ENCODE peak calls at places on chromosomes 4 and X, in six cellular contexts. S, Y, W, E, X and A are unnamed samples.

GRCh38 chr4:174505012-174505411 is 17.3 kb downstream of the HPGD start:
- DNase-seq in W (no peak), X (no peak), Y (no peak), S (no peak), E (no peak), A (no peak)

GRCh38 chr4:1310796-1311715 is 21.4 kb downstream of the MAEA start:
- DNase-seq in S (no peak), X (no peak), W (no peak), E (no peak), Y (no peak), A (no peak)

GRCh38 chr4:17619416-17620105 is 5.1 kb downstream of the MED28 start:
- DNase-seq in X (no peak), S (no peak), W (no peak), E (no peak), Y (no peak), A (no peak)

GRCh38 chrX:137567474-137568232 is 1.7 kb downstream of the ZIC3 start:
- DNase-seq in W (no peak), Y (no peak), E (no peak), S (no peak), X (no peak), A (no peak)

GRCh38 chr4:2174061-2174460 is 67.9 kb downstream of the HAUS3 start:
- DNase-seq in X (no peak), E (no peak), Y (no peak), S (no peak), W (no peak), A (no peak)

GRCh38 chrX:19723427-19723826 is 164.0 kb downstream of the SH3KBP1 start:
- DNase-seq in E (no peak), X (no peak), S (no peak), W (no peak), Y (no peak), A (no peak)

GRCh38 chr4:186260504-186261448 is 5.2 kb upstream of the F11 start:
- DNase-seq in E (no peak), Y (no peak), W (no peak), X (no peak), S (no peak), A (no peak)

GRCh38 chrX:7170903-7171302 is 22.9 kb upstream of the PUDP start:
- DNase-seq in W (peak), Y (peak), S (no peak), E (no peak), X (no peak), A (no peak)

GRCh38 chr4:24053906-24054305 is 164.1 kb upstream of the PPARGC1A start:
- DNase-seq in W (no peak), E (no peak), Y (no peak), X (no peak), S (no peak), A (no peak)

GRCh38 chr4:6205973-6206372 is 5.6 kb upstream of the JAKMIP1 start:
- DNase-seq in S (no peak), E (no peak), Y (no peak), X (no peak), W (no peak), A (no peak)

GRCh38 chrX:23792861-23793553 is 10.0 kb downstream of the SAT1 start:
- DNase-seq in X (no peak), Y (peak), E (no peak), W (no peak), S (no peak), A (no peak)

GRCh38 chr4:83217721-83218522 is 66.7 kb downstream of the COQ2 start:
- DNase-seq in Y (no peak), S (no peak), X (no peak), E (no peak), W (peak), A (no peak)

GRCh38 chr4:175447006-175447405 is 365.1 kb downstream of the GPM6A start:
- DNase-seq in W (no peak), X (no peak), Y (no peak), S (no peak), E (no peak), A (no peak)

GRCh38 chr4:38818441-38818976 is 13.9 kb upstream of the TLR1 start:
- DNase-seq in Y (no peak), X (peak), S (no peak), W (no peak), E (no peak), A (no peak)

GRCh38 chr4:86302242-86302641 is 57.6 kb downstream of the MAPK10 start:
- DNase-seq in E (peak), Y (peak), X (peak), W (peak), S (no peak), A (no peak)

GRCh38 chr4:99235955-99236354 is 16.9 kb upstream of the ADH6 start:
- DNase-seq in Y (no peak), S (no peak), W (no peak), E (no peak), X (no peak), A (no peak)

GRCh38 chr4:165982934-165983333 is 109.9 kb downstream of the TLL1 start:
- DNase-seq in Y (no peak), W (no peak), X (no peak), E (no peak), S (no peak), A (no peak)

GRCh38 chrX:64394059-64394873 is 986 bp downstream of the MTMR8 start:
- DNase-seq in S (no peak), E (no peak), W (no peak), Y (no peak), X (no peak), A (no peak)

GRCh38 chr4:101294591-101294990 is 52.7 kb downstream of the PPP3CA start:
- DNase-seq in S (no peak), E (no peak), W (no peak), Y (no peak), X (no peak), A (no peak)

GRCh38 chr4:54625391-54625790 is 32.4 kb upstream of the KIT start:
- DNase-seq in X (no peak), S (no peak), W (no peak), Y (no peak), E (no peak), A (no peak)

GRCh38 chr4:40149960-40150385 is 46.9 kb upstream of the RHOH start:
- DNase-seq in Y (peak), S (no peak), X (peak), E (peak), W (peak), A (peak)

GRCh38 chr4:65839288-65839919 is 169.1 kb upstream of the EPHA5 start:
- DNase-seq in E (no peak), W (no peak), X (no peak), Y (no peak), S (no peak), A (no peak)

GRCh38 chr4:162131256-162131655 is 32.5 kb downstream of the FSTL5 start:
- DNase-seq in X (no peak), Y (no peak), S (no peak), W (no peak), E (no peak), A (no peak)

GRCh38 chr4:60605651-60606354 is 594.3 kb upstream of the ADGRL3 start:
- DNase-seq in X (no peak), W (no peak), E (peak), S (no peak), Y (no peak), A (no peak)

GRCh38 chr4:76204936-76205335 is 8.7 kb downstream of the SCARB2 start:
- DNase-seq in E (no peak), W (peak), Y (no peak), S (no peak), X (no peak), A (no peak)

GRCh38 chr4:76208005-76208765 is 5.4 kb downstream of the SCARB2 start:
- DNase-seq in W (peak), S (peak), E (peak), X (peak), Y (peak), A (peak)

GRCh38 chr4:76203541-76203940 is 10.1 kb downstream of the SCARB2 start:
- DNase-seq in X (no peak), Y (no peak), W (peak), E (no peak), S (no peak), A (no peak)

GRCh38 chr4:76209876-76210275 is 3.7 kb downstream of the SCARB2 start:
- DNase-seq in X (no peak), Y (no peak), W (no peak), E (no peak), S (no peak), A (no peak)

GRCh38 chr4:76206222-76206942 is 7.2 kb downstream of the SCARB2 start:
- DNase-seq in W (peak), X (no peak), Y (no peak), E (no peak), S (no peak), A (no peak)
- TF ChIP-seq CTCF in W (no peak), X (no peak), Y (no peak), E (no peak), S (no peak), A (no peak)

GRCh38 chr4:31793907-31794306 is 1073.7 kb downstream of the PCDH7 start:
- DNase-seq in S (no peak), W (no peak), E (no peak), Y (no peak), X (no peak), A (no peak)
- TF ChIP-seq CTCF in S (no peak), W (peak), E (peak), Y (peak), X (no peak), A (no peak)

DNA sequence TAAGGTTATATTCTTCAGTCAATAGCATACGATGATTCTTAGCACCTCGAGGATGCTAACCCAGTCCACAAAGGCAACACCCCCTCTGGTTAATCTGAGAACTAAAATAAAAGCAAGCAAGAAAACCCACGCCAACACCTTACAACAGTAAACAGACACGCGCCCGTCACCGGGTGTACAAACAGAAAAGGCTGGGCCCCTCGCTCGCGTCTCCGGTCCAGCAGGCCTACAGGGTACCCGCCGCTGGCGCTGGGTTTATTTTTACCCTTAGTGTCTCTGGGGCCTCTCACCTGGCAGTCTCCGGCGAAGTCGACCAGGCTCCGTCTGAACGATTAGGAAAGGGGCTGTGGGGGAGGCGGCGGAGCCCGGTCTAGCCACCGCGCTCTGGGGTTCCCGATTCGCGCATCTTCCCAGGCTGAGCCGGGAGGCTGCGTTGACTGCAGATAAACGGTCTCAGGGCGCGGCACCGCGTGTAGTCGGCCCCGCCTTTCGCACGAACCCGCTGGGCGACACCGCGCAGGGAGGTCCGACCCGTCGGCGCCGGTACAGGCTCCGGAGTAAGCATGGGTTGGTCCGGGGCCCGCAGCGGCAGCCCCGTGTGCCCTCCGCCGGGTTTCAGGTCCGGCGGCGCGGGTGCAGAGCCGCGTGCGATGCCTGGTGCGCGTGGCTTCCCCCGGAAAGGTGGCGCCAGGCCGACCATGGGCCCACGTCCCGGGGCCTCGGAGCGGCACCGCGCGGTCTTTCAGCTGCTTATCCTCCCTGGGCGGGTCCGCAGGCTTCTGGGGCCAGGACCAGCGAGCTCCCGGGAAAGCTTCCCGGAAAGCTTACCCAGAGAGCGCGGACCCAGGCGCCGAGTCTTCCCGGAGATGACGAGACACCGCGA is at the start of gene SLC9B2:
- DNase-seq in X (peak), W (peak), S (peak), Y (peak), E (no peak), A (no peak)
- TF ChIP-seq CTCF in X (no peak), W (no peak), S (no peak), Y (no peak), E (no peak), A (no peak)

DNA sequence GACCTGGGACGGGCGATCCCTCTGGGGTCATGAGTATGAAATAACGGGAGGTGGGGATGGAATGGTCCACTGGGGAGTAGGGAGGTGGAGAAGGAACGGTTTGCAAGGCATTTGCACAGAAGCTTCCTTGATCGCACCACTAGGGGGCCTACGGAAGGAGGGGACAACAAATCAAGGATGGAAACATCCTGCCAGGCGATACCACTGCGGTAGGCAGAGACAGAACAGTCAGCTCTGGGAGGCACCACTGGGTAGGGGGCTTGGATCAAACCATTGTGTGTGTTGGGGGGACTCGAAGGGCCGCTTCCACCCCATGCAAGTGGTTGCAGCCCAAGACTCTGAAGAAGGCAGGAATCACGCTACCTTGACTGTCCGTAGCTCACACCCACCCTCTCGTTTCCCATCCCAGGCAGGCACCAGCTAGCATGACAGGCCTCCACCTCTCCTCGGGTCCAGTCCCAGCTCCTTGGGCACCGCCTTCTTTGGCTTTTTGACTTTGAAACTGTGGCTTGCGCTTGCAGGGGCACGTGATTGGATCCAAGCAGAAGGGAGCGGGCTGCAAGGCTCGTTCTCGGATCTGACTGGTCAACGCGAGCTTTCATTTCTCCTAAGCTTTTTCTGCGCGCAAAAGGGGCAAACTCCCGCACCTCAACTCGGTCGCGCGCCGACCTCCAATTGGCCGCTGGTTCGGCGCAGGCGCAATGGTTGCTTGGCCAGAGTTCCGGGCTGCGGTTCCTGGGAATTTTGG is 28.4 kb downstream of the GAGE1 start:
- DNase-seq in X (no peak), E (no peak), Y (no peak), S (no peak), W (no peak), A (no peak)
- TF ChIP-seq CTCF in X (no peak), E (peak), Y (no peak), S (no peak), W (no peak), A (no peak)

GRCh38 chr4:8308856-8309771 is 39.6 kb downstream of the HTRA3 start:
- DNase-seq in E (no peak), X (peak), W (peak), S (peak), Y (no peak), A (no peak)
- TF ChIP-seq CTCF in E (no peak), X (no peak), W (no peak), S (peak), Y (no peak), A (peak)